ENCODE peak calls at places on chromosomes 7 and 10, in six cellular contexts. U, N, Z, H, I and W are unnamed samples. For H3K4me1, the result is how much of the 10 kb centered on the place peaks cover.

GRCh38 chr10:109932391-109932790 is 9.1 kb upstream of the XPNPEP1 start:
- DNase-seq in U (no peak), N (no peak), Z (no peak), H (no peak), I (no peak), W (no peak)

GRCh38 chr10:28217848-28218247 is 85.0 kb downstream of the MPP7 start:
- DNase-seq in U (no peak), N (no peak), Z (no peak), H (no peak), I (no peak), W (no peak)

GRCh38 chr10:107163086-107163880 is 1.2 kb downstream of the SORCS1 start:
- DNase-seq in U (no peak), N (no peak), Z (no peak), H (no peak), I (no peak), W (no peak)

GRCh38 chr7:110775046-110775445 is 315.9 kb upstream of the LRRN3 start:
- DNase-seq in U (no peak), N (no peak), Z (no peak), H (no peak), I (no peak), W (no peak)

GRCh38 chr7:84384417-84384816 is 189.8 kb upstream of the SEMA3A start:
- DNase-seq in U (no peak), N (no peak), Z (no peak), H (no peak), I (no peak), W (no peak)

GRCh38 chr10:123621910-123622309 is 44.2 kb upstream of the GPR26 start:
- DNase-seq in U (no peak), N (no peak), Z (no peak), H (no peak), I (no peak), W (no peak)

GRCh38 chr10:6140141-6140841 is 51.5 kb downstream of the RBM17 start:
- DNase-seq in U (no peak), N (peak), Z (peak), H (no peak), I (no peak), W (no peak)

GRCh38 chr7:7595451-7595850 is 28.8 kb downstream of the MIOS start:
- DNase-seq in U (no peak), N (no peak), Z (no peak), H (no peak), I (no peak), W (no peak)

GRCh38 chr10:100364735-100365391 is 17.8 kb downstream of the SCD start:
- DNase-seq in U (peak), N (no peak), Z (peak), H (peak), I (peak), W (peak)

GRCh38 chr10:14327535-14327934 is 3.2 kb downstream of the FRMD4A start:
- DNase-seq in U (no peak), N (no peak), Z (no peak), H (no peak), I (no peak), W (no peak)

GRCh38 chr10:102753724-102754123 is 10.0 kb downstream of the WBP1L start:
- DNase-seq in U (no peak), N (no peak), Z (no peak), H (no peak), I (no peak), W (no peak)

GRCh38 chr10:102759497-102760210 is 15.9 kb downstream of the WBP1L start:
- DNase-seq in U (no peak), N (no peak), Z (no peak), H (no peak), I (no peak), W (no peak)

GRCh38 chr10:102758226-102758932 is 14.6 kb downstream of the WBP1L start:
- DNase-seq in U (no peak), N (no peak), Z (no peak), H (no peak), I (no peak), W (no peak)

GRCh38 chr10:102752934-102753664 is 9.4 kb downstream of the WBP1L start:
- DNase-seq in U (no peak), N (peak), Z (no peak), H (no peak), I (peak), W (no peak)

DNA sequence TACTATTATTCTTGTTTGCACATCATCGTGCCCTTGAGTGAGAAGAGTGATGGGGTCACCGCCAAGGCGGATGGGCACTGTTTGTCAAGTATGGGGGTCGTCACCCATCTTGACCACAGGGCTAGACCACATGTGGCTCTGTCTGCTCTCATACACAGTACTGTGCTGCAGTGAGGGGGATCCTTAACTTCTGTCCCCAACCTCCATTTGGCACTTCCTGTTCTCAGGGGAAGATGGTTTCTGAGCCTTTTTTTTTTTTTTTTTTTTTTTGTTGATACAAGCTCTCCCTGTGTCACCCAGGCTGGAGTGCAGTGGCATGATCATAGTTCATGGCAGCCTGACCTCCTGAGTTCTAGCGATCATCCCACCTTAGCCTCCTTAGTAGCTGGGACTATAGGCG is 13.6 kb downstream of the WBP1L start:
- DNase-seq in U (no peak), N (no peak), Z (no peak), H (no peak), I (no peak), W (no peak)
- H3K4me1 ChIP-seq in U (under half), N (under half), Z (under half), H (half or more), I (under half), W (half or more)

DNA sequence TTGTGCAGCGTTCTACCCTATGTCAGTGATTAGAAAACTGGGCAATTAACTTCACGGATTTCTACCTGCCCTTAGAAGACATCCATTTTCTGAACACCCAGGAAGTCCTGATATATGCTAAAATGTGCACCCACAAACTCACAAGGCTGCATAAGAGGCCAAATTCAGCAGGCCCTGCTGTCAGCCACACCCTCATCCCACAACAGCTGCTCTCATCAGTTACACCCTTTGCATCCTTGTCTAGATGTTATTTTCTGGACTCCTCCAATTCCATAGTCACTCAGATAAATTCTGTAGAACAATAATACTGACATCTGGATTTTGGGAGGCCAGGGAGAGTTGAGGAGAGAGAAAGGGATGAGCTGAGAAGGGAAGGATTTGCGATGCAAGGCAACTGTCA is 208.9 kb downstream of the TAX1BP1 start:
- DNase-seq in U (no peak), N (no peak), Z (no peak), H (no peak), I (no peak), W (no peak)
- H3K4me1 ChIP-seq in U (under half), N (under half), Z (under half), H (under half), I (under half), W (half or more)

DNA sequence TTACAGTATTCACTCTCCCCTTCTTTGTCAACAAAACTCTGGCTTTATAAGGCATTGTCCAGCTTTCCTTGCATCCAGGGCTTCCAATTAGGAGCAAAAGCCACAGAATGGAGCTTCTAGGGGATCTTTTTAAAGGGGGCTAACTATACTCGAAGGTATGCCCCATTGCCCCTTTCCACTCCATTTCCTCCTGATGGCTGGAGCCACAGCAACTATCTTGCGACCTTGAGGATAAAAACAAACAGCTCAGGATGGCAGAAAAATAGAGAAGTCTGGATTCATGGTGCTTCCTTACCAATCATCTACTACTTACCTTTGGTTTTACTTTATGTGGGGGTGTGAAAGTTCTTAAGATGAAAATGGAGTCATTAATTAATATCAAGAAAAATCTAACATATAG is 206.3 kb upstream of the PODXL start:
- DNase-seq in U (no peak), N (no peak), Z (no peak), H (no peak), I (no peak), W (no peak)
- H3K4me1 ChIP-seq in U (under half), N (under half), Z (under half), H (under half), I (under half), W (under half)

GRCh38 chr10:69472142-69472541 is 20.9 kb downstream of the TSPAN15 start:
- DNase-seq in U (no peak), N (no peak), Z (no peak), H (no peak), I (no peak), W (no peak)
- H3K4me1 ChIP-seq in U (under half), N (under half), Z (under half), H (half or more), I (under half), W (half or more)

GRCh38 chr7:99447943-99448342 is 9.2 kb downstream of the CPSF4 start:
- DNase-seq in U (no peak), N (no peak), Z (no peak), H (no peak), I (no peak), W (no peak)
- H3K4me1 ChIP-seq in U (under half), N (under half), Z (under half), H (under half), I (under half), W (under half)

GRCh38 chr10:132303361-132304115 is 4.2 kb downstream of the STK32C start:
- DNase-seq in U (peak), N (no peak), Z (peak), H (peak), I (no peak), W (no peak)

GRCh38 chr10:132300582-132300981 is 7.2 kb downstream of the STK32C start:
- DNase-seq in U (peak), N (no peak), Z (peak), H (peak), I (no peak), W (no peak)

GRCh38 chr10:132302421-132302820 is 5.3 kb downstream of the STK32C start:
- DNase-seq in U (peak), N (no peak), Z (peak), H (peak), I (no peak), W (no peak)

GRCh38 chr10:132302911-132303310 is 4.8 kb downstream of the STK32C start:
- DNase-seq in U (peak), N (no peak), Z (peak), H (peak), I (no peak), W (no peak)

GRCh38 chr10:132301371-132302330 is 6.1 kb downstream of the STK32C start:
- DNase-seq in U (peak), N (no peak), Z (peak), H (peak), I (no peak), W (no peak)
- H3K4me1 ChIP-seq in U (under half), N (under half), Z (under half), H (under half), I (under half), W (under half)

DNA sequence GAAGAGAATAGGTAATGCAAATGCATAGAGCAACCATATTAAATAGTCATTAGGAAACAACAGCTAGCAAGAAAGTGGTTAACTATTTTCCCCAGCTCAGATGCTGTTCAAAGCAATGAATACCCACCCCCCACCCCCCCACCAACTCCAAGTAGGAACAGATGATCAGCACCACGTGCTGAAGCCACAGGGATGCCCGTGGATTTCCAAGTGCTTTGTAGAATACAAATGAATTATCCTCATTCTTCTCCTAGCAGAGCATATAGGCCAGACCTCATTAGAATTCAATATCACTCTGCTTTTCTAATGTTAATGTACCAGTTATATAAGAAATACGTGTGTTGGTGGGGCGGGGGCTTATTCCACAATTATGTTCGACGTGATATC is 205.7 kb downstream of the SKAP2 start:
- DNase-seq in U (no peak), N (no peak), Z (no peak), H (no peak), I (no peak), W (no peak)
- H3K4me1 ChIP-seq in U (under half), N (under half), Z (under half), H (under half), I (under half), W (under half)

GRCh38 chr10:35368485-35369048 is 32.3 kb downstream of the CCNY start:
- DNase-seq in U (no peak), N (peak), Z (no peak), H (no peak), I (no peak), W (no peak)

GRCh38 chr10:35369049-35369760 is 32.9 kb downstream of the CCNY start:
- DNase-seq in U (no peak), N (no peak), Z (no peak), H (no peak), I (no peak), W (no peak)

GRCh38 chr10:35371731-35372130 is 35.4 kb downstream of the CCNY start:
- DNase-seq in U (no peak), N (no peak), Z (no peak), H (no peak), I (no peak), W (no peak)

GRCh38 chr10:35375091-35375765 is 38.9 kb downstream of the CCNY start:
- DNase-seq in U (no peak), N (no peak), Z (no peak), H (no peak), I (no peak), W (no peak)

DNA sequence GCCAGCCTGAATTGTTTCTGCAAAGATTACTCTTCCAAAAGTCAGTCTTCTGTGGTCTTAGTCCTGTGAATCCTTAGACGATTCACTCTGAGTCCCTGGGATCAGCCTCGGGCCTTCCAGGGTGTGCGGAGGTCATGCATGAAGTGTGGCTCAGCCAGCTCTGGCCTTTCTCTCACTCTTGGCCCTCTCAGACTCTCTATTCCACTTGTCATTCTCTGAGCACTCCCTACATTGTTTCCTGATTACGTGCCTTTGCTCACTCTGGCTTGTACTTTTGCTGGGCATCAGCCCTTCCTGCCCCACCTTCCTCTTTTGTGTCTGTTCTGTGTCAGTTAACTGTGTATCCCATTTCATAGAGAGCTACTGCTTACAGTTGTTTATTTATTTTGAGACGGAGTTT is 36.0 kb downstream of the CCNY start:
- DNase-seq in U (no peak), N (no peak), Z (no peak), H (no peak), I (peak), W (peak)
- H3K4me1 ChIP-seq in U (under half), N (under half), Z (under half), H (under half), I (half or more), W (half or more)

DNA sequence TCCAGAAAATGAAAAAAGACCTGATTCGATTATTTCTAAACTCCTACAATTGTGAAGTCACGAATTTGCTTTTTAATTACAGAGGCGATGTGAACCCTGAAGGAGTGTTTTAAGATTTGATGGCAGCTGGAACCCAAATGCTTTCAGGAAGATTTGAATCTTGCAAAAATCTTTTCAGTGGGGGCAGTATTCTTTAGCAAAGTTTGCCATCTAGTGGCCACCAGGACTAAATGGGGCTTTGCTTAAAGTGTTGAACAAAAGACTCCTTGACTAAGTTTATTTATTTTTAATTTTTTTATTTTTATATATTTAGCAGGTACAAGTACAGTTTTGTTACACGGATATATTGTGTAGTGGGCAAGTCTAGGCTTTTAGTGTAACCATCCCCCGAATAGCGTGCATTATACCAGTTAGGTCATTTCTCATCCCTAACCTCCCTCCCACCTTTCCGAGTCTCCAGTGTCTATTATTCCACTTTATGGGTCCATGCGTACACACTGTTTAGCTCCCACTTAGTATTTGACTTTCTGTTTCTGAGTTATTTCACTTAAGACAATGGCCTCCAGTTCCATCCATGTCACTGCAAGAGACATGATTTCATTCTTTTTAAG is 98.8 kb downstream of the CACNB2 start:
- DNase-seq in U (no peak), N (peak), Z (no peak), H (no peak), I (no peak), W (no peak)
- H3K4me1 ChIP-seq in U (under half), N (under half), Z (under half), H (under half), I (under half), W (under half)

GRCh38 chr10:50580260-50580891 is 43.4 kb downstream of the SGMS1 start:
- DNase-seq in U (no peak), N (no peak), Z (no peak), H (no peak), I (no peak), W (no peak)
- H3K4me1 ChIP-seq in U (under half), N (under half), Z (under half), H (under half), I (under half), W (half or more)